ENCODE peak calls at places on chromosome 1, in seven cellular contexts. A, G, R, Z, J, W and H are unnamed samples.
A peak's percentile ranks its signal among the peaks of the same experiment; 100 is the strongest.

GRCh38 chr1:110208916-110209650 is 1.0 kb upstream of the KCNC4 start:
- DNase-seq in A (no peak), G (no peak), R (no peak), Z (no peak), J (no peak), W (no peak), H (no peak)

GRCh38 chr1:240312872-240313271 is 221.2 kb downstream of the FMN2 start:
- DNase-seq in A (no peak), G (no peak), R (no peak), Z (no peak), J (no peak), W (no peak), H (no peak)

GRCh38 chr1:209384710-209385550 is 198.6 kb upstream of the CAMK1G start:
- DNase-seq in A (no peak), G (no peak), R (no peak), Z (no peak), J (no peak), W (no peak), H (no peak)

GRCh38 chr1:183472488-183473285 is at the start of gene SMG7:
- DNase-seq in A (peak; percentile 28), G (no peak), R (no peak), Z (no peak), J (peak; percentile 58), W (no peak), H (no peak)

GRCh38 chr1:99645699-99646531 is at the start of gene PALMD:
- DNase-seq in A (peak; percentile 7), G (no peak), R (peak; percentile 61), Z (peak; percentile 44), J (peak; percentile 49), W (no peak), H (no peak)

GRCh38 chr1:17819129-17819802 is 64.1 kb downstream of the ACTL8 start:
- DNase-seq in A (no peak), G (no peak), R (no peak), Z (peak; percentile 68), J (no peak), W (no peak), H (no peak)

GRCh38 chr1:38253314-38253713 is 206.7 kb upstream of the POU3F1 start:
- DNase-seq in A (no peak), G (no peak), R (no peak), Z (no peak), J (no peak), W (no peak), H (no peak)

GRCh38 chr1:47935163-47935562 is 62.0 kb downstream of the TRABD2B start:
- DNase-seq in A (no peak), G (no peak), R (no peak), Z (no peak), J (no peak), W (no peak), H (no peak)

GRCh38 chr1:112849967-112850641 is 105.9 kb downstream of the SLC16A1 start:
- DNase-seq in A (no peak), G (no peak), R (no peak), Z (no peak), J (no peak), W (no peak), H (peak; percentile 67)

GRCh38 chr1:1388078-1388472 is 11.1 kb downstream of the CCNL2 start:
- DNase-seq in A (no peak), G (no peak), R (no peak), Z (no peak), J (no peak), W (no peak), H (no peak)

GRCh38 chr1:175600721-175601440 is 142.5 kb downstream of the TNR start:
- DNase-seq in A (no peak), G (no peak), R (no peak), Z (no peak), J (no peak), W (peak; percentile 45), H (no peak)

GRCh38 chr1:228542376-228542775 is 55.2 kb downstream of the RNF187 start:
- DNase-seq in A (no peak), G (no peak), R (no peak), Z (no peak), J (no peak), W (no peak), H (no peak)

GRCh38 chr1:196680107-196680506 is 28.3 kb downstream of the CFH start:
- DNase-seq in A (no peak), G (no peak), R (no peak), Z (no peak), J (no peak), W (no peak), H (no peak)

GRCh38 chr1:12486401-12487005 is 131.5 kb downstream of the DHRS3 start:
- DNase-seq in A (no peak), G (peak; percentile 67), R (no peak), Z (no peak), J (no peak), W (no peak), H (no peak)

GRCh38 chr1:59150537-59151386 is 146.1 kb upstream of the FGGY start:
- DNase-seq in A (no peak), G (peak; percentile 56), R (peak; percentile 44), Z (peak; percentile 59), J (no peak), W (peak; percentile 61), H (no peak)

GRCh38 chr1:1336931-1337792 is 6.1 kb downstream of the TAS1R3 start:
- DNase-seq in A (no peak), G (no peak), R (no peak), Z (no peak), J (no peak), W (no peak), H (no peak)

GRCh38 chr1:51268675-51269033 is 32.6 kb downstream of the RNF11 start:
- DNase-seq in A (no peak), G (no peak), R (no peak), Z (no peak), J (no peak), W (no peak), H (no peak)

GRCh38 chr1:56904706-56905105 is 50.1 kb downstream of the C8A start:
- DNase-seq in A (no peak), G (no peak), R (no peak), Z (no peak), J (no peak), W (no peak), H (no peak)

GRCh38 chr1:29096255-29096896 is 27.3 kb downstream of the TMEM200B start:
- DNase-seq in A (no peak), G (no peak), R (no peak), Z (no peak), J (no peak), W (no peak), H (no peak)

GRCh38 chr1:216238844-216239243 is 184.4 kb downstream of the USH2A start:
- DNase-seq in A (no peak), G (no peak), R (no peak), Z (peak; percentile 26), J (no peak), W (no peak), H (no peak)

GRCh38 chr1:219163401-219163954 is 10.2 kb upstream of the LYPLAL1 start:
- DNase-seq in A (no peak), G (no peak), R (no peak), Z (no peak), J (no peak), W (no peak), H (no peak)

GRCh38 chr1:53734650-53735211 is 4.2 kb downstream of the GLIS1 start:
- DNase-seq in A (no peak), G (no peak), R (no peak), Z (no peak), J (no peak), W (no peak), H (no peak)

GRCh38 chr1:29368936-29369932 is 132.9 kb downstream of the PTPRU start:
- DNase-seq in A (no peak), G (no peak), R (no peak), Z (peak; percentile 54), J (no peak), W (no peak), H (no peak)

GRCh38 chr1:185998391-185998790 is 264.2 kb downstream of the HMCN1 start:
- DNase-seq in A (peak; percentile 21), G (no peak), R (no peak), Z (no peak), J (peak; percentile 28), W (no peak), H (no peak)
- TF ChIP-seq JUND in A (no peak), G (no peak), R (no peak), Z (no peak), J (no peak), W (no peak), H (no peak)

GRCh38 chr1:2644591-2645101 is 11.8 kb upstream of the MMEL1 start:
- DNase-seq in A (no peak), G (no peak), R (no peak), Z (no peak), J (no peak), W (no peak), H (no peak)

GRCh38 chr1:2646837-2647236 is 14.0 kb upstream of the MMEL1 start:
- DNase-seq in A (no peak), G (no peak), R (no peak), Z (no peak), J (no peak), W (no peak), H (no peak)

GRCh38 chr1:2645143-2645542 is 12.3 kb upstream of the MMEL1 start:
- DNase-seq in A (no peak), G (no peak), R (no peak), Z (no peak), J (no peak), W (no peak), H (no peak)

GRCh38 chr1:2644171-2644570 is 11.4 kb upstream of the MMEL1 start:
- DNase-seq in A (no peak), G (no peak), R (no peak), Z (no peak), J (no peak), W (no peak), H (no peak)

GRCh38 chr1:2645776-2646175 is 13.0 kb upstream of the MMEL1 start:
- DNase-seq in A (no peak), G (no peak), R (no peak), Z (no peak), J (no peak), W (no peak), H (no peak)
- TF ChIP-seq JUND in A (no peak), G (no peak), R (no peak), Z (no peak), J (no peak), W (no peak), H (no peak)

GRCh38 chr1:244662604-244663003 is 9.7 kb downstream of the DESI2 start:
- DNase-seq in A (peak; percentile 24), G (no peak), R (no peak), Z (no peak), J (no peak), W (no peak), H (no peak)
- TF ChIP-seq JUND in A (peak; percentile 9), G (no peak), R (no peak), Z (no peak), J (no peak), W (no peak), H (no peak)

DNA sequence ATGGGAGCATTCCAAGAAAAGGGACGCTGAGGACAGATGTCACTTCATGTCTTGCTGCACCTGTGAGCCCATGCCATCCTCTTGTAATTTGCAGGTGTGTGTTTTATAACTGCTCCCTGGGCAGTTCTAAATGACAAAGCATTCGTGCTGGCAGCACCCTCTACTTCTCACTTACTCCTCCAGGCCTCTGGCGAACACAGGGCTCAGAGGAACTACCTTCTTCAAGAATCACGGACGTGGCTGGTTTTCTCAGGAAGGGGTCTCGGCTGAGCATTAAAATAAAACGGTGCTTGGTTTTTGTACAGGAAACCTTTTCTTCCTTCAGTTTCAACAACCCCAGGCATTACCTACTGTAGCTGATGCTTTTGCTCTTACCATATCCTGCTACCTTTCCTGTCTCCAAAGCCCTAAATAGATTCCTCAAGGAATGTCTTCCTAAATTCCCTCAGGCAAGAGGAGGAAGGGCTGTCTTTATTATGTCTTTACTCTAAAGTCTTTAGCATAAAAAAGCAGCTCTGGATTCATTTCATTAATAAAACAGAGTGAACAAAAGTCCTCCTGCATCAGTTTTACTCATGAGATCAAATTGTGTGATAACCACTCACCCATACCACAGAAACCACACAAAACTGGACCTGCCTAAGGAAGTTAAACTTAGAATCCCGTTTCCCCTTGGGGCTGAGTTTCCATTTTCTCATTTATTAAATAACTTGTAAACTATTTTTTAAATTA is 79.0 kb upstream of the MAP10 start:
- DNase-seq in A (no peak), G (no peak), R (no peak), Z (no peak), J (no peak), W (no peak), H (no peak)
- TF ChIP-seq JUND in A (no peak), G (no peak), R (no peak), Z (no peak), J (no peak), W (no peak), H (no peak)